ENCODE peak calls at places on chromosomes 1 and 21, in six cellular contexts. F is K562, A is stomach, K is sigmoid colon, I is transverse colon, C is suprapubic skin. M is an unnamed sample.

GRCh38 chr21:41810597-41810932 is 43.7 kb upstream of the RIPK4 start:
- DNase-seq in F (no peak), I (no peak), C (no peak), A (no peak), K (no peak), M (no peak)

GRCh38 chr1:165353731-165354671 is 2.5 kb downstream of the LMX1A start:
- DNase-seq in K (no peak), F (no peak), C (no peak), I (no peak), A (no peak), M (peak)

GRCh38 chr1:216502528-216503162 is 79.4 kb upstream of the USH2A start:
- DNase-seq in F (no peak), A (no peak), I (no peak), C (no peak), K (no peak), M (no peak)

GRCh38 chr1:98496246-98496995 is 165.1 kb upstream of the SNX7 start:
- DNase-seq in F (no peak), C (no peak), K (no peak), I (no peak), A (no peak), M (no peak)

GRCh38 chr1:202068596-202068995 is 54.1 kb upstream of the GPR37L1 start:
- DNase-seq in F (peak), I (no peak), C (no peak), K (no peak), A (no peak), M (no peak)

GRCh38 chr1:3943806-3944620 is 43.9 kb upstream of the C1orf174 start:
- DNase-seq in F (no peak), C (no peak), K (no peak), I (no peak), A (no peak), M (no peak)

GRCh38 chr1:97006044-97006676 is 284.6 kb downstream of the PTBP2 start:
- DNase-seq in F (no peak), K (no peak), A (no peak), I (no peak), C (no peak), M (no peak)

GRCh38 chr1:229124471-229125198 is 146.3 kb upstream of the RAB4A start:
- DNase-seq in K (peak), I (peak), C (no peak), F (no peak), A (peak), M (no peak)

GRCh38 chr1:69404486-69404885 is 163.2 kb upstream of the LRRC7 start:
- DNase-seq in A (no peak), C (no peak), F (no peak), K (no peak), I (no peak), M (no peak)

GRCh38 chr1:111175349-111175748 is 25.1 kb downstream of the DENND2D start:
- DNase-seq in I (no peak), C (no peak), A (no peak), F (no peak), K (no peak), M (no peak)

GRCh38 chr1:111448482-111448917 is 556 bp downstream of the WDR77 start:
- DNase-seq in I (no peak), F (peak), A (no peak), C (no peak), K (no peak), M (no peak)

GRCh38 chr1:39102537-39103320 is 76.6 kb downstream of the NDUFS5 start:
- DNase-seq in A (no peak), F (peak), C (no peak), I (peak), K (no peak), M (no peak)

GRCh38 chr1:17875882-17876280 is 120.7 kb downstream of the ACTL8 start:
- DNase-seq in F (no peak), C (peak), I (no peak), A (no peak), K (peak), M (no peak)

GRCh38 chr1:205994342-205994741 is 8.9 kb downstream of the RAB7B start:
- DNase-seq in I (no peak), C (peak), F (no peak), A (no peak), K (no peak), M (no peak)

GRCh38 chr1:172778461-172779455 is 119.9 kb downstream of the FASLG start:
- DNase-seq in K (no peak), A (no peak), F (no peak), I (no peak), C (no peak), M (no peak)

GRCh38 chr1:59765036-59765730 is 49.6 kb upstream of the HOOK1 start:
- DNase-seq in C (no peak), I (no peak), A (no peak), K (no peak), F (no peak), M (no peak)

GRCh38 chr1:90955769-90956168 is 66.1 kb downstream of the ZNF644 start:
- DNase-seq in F (no peak), I (no peak), K (no peak), A (no peak), C (no peak), M (no peak)

GRCh38 chr1:17684810-17685209 is 70.3 kb upstream of the ACTL8 start:
- DNase-seq in F (no peak), C (no peak), A (no peak), K (no peak), I (no peak), M (no peak)

GRCh38 chr1:231611111-231611510 is 15.5 kb upstream of the DISC1 start:
- DNase-seq in F (no peak), A (no peak), I (no peak), C (no peak), K (no peak), M (no peak)

GRCh38 chr1:247528812-247529474 is 7.3 kb downstream of the OR2C3 start:
- DNase-seq in A (no peak), F (no peak), K (no peak), I (no peak), C (no peak), M (no peak)

GRCh38 chr1:8899046-8899445 is 20.6 kb upstream of the ENO1 start:
- DNase-seq in C (no peak), I (no peak), F (no peak), K (no peak), A (no peak), M (no peak)

GRCh38 chr1:8047686-8048522 is 21.8 kb upstream of the ERRFI1 start:
- DNase-seq in A (no peak), F (no peak), I (no peak), K (peak), C (no peak), M (no peak)

GRCh38 chr21:33690874-33691273 is 48.6 kb downstream of the ITSN1 start:
- DNase-seq in C (no peak), F (no peak), K (no peak), A (no peak), I (no peak), M (no peak)

GRCh38 chr1:24045766-24046165 is 65.6 kb upstream of the SRSF10 start:
- DNase-seq in I (no peak), K (peak), A (no peak), F (no peak), C (no peak), M (no peak)

GRCh38 chr21:14737922-14738321 is 191.8 kb upstream of the SAMSN1 start:
- DNase-seq in A (peak), C (no peak), I (peak), F (peak), K (no peak), M (no peak)

GRCh38 chr1:12447301-12447700 is 170.7 kb downstream of the DHRS3 start:
- DNase-seq in C (no peak), A (no peak), F (no peak), K (no peak), I (no peak), M (no peak)

GRCh38 chr1:167899253-167899681 is 14.7 kb downstream of the ADCY10 start:
- DNase-seq in C (no peak), F (no peak), I (no peak), A (peak), K (peak), M (no peak)

GRCh38 chr1:22527122-22527521 is 36.2 kb upstream of the EPHA8 start:
- DNase-seq in C (peak), F (peak), A (no peak), K (no peak), I (no peak), M (no peak)

GRCh38 chr1:154398141-154398540 is 7.0 kb upstream of the IL6R start:
- DNase-seq in K (peak), I (no peak), A (no peak), F (no peak), C (no peak), M (no peak)
- TF ChIP-seq POLR2A in K (no peak), I (no peak), A (no peak), F (no peak), C (no peak), M (no peak)

DNA sequence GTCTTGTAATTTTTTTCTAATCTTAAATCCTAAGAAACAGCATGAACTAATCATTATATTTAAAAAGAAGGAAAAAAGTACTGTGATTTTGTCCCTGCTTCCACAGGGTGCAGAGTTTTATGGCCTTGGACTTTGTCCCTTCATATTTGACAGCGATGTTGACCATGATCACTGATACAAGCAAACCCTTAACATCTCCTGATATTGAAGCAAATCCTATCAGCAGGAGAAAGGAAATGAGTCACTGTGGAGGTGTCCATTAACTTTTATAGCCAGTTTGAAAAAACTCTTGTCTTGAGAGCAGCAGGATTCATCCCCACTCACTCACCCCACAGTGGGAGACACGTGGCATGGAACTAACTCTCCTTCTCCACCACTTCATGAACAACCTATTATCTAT is 5.1 kb upstream of the REG4 start:
- DNase-seq in F (no peak), C (no peak), K (no peak), A (no peak), I (peak), M (no peak)
- TF ChIP-seq EP300 in F (no peak), C (no peak), K (no peak), A (no peak), I (peak), M (no peak)

DNA sequence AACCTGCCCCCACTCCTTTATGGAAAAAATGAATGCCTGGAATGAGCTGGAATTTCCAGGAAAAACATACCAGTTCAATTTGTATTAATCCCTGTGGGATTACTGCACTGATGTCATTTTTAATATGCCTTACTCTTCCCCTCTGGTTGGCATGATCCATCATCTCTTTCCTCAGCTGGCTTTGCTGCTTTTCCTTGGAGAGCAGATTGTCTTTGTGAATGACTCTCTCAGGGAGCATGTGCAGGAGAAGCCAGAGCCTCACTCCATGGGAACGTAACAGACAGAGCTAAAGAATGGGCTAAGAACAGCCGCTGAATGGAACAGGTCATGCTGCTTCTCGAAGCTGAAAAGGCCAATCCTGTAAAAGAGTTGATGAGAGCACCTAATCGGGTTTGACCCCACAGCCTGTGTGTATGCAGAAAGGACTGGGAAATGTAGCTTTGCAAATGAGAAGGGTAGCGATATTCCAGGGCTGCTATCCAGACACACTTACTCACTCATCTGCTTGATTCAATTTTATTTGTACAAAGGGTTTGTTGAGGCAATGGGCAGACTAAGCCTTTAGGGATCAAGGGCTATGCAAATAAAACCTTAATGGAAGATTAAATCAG is 20.7 kb downstream of the PHC2 start:
- DNase-seq in A (no peak), F (no peak), I (no peak), C (no peak), K (no peak), M (no peak)
- TF ChIP-seq POLR2AphosphoS5 in A (no peak), F (no peak), I (no peak), C (no peak), K (no peak), M (no peak)

GRCh38 chr1:47590523-47591225 is 152.8 kb downstream of the FOXD2 start:
- DNase-seq in C (peak), I (no peak), A (no peak), F (no peak), K (no peak), M (peak)
- TF ChIP-seq POLR2A in C (no peak), I (no peak), A (no peak), F (no peak), K (no peak), M (no peak)

DNA sequence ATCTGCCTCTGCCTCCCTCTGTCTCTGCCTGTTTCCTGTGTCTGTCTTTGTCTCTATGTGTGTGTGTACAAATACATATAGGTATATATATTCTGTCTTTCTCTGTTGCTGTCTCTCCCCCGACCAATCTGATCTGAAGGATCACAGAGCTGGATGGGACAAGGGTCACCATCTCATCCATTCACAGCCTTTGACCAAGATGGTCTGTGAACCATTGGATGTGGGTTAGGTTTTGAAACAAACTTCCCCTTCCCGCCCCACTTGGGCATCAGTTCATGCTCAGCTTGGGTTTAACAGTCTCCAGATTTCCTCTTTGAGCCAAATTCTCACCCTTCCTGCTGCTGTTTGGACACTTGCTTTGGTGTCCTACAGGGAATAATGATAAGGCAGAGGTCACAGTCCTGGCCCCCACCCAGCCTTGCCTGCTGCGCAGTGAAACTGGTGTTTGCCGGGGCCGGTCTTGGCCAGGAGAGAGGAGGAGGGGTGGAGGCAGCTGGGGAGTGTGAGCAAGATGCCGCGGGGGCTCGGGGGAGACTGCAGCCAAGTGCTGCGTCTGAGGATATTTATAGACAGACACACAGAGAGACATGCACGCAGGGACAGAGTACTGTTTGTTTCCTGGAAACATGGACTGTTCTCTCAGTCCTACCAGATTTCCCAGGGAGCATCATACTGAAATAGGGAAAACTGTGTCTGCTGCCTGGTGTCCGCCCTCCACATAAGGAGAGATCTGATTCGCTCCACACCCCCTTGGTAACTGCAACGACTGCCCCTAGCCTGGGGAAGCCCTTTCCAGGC is 27.0 kb upstream of the BTG2 start:
- DNase-seq in F (no peak), C (peak), K (peak), A (peak), I (peak), M (peak)
- TF ChIP-seq EP300 in F (no peak), C (peak), K (peak), A (peak), I (peak), M (peak)

GRCh38 chr1:26951216-26951615 is 9.1 kb downstream of the KDF1 start:
- DNase-seq in F (no peak), A (no peak), I (no peak), C (no peak), K (no peak), M (no peak)

GRCh38 chr1:26951821-26952497 is 8.3 kb downstream of the KDF1 start:
- DNase-seq in I (no peak), A (no peak), F (peak), K (no peak), C (no peak), M (no peak)

GRCh38 chr1:26949926-26950319 is 10.3 kb downstream of the KDF1 start:
- DNase-seq in I (no peak), A (no peak), F (no peak), K (no peak), C (no peak), M (no peak)

GRCh38 chr1:26950602-26951001 is 9.7 kb downstream of the KDF1 start:
- DNase-seq in F (peak), C (no peak), K (no peak), I (no peak), A (no peak), M (no peak)

DNA sequence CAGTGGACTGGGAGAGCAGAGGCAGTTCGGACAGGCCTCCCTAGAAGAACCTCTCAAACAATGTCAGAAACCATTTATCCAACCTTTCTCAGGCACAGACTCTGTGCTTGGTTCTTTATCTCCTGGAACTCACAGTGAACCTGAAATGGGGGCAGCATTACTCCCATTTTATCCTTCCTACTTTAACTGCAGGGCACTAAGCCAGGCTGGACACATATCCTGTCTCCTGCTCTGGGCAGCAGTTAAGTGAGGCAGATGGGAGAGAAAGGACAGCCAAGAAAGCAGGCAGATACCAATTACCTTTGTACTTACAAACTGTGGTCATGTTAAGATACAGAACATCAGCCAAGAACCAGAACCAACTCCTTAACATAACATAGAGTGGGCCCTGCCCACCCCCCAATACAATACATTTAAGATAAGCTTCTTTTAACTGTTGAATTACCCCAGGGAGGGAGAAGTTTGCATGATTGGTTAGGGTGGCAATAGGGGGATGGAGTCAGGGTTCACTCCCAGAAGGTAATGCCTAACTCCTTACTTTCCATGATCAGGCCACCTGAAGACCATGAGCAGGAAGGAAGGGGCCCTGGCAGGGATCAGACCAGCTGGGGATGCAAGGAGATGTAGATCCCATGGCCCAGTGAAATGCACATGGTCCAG is 10.9 kb downstream of the KDF1 start:
- DNase-seq in C (no peak), K (no peak), A (no peak), I (no peak), F (no peak), M (no peak)
- TF ChIP-seq POLR2AphosphoS5 in C (no peak), K (no peak), A (no peak), I (no peak), F (no peak), M (no peak)

GRCh38 chr21:46098303-46099141 is 610 bp downstream of the COL6A2 start:
- DNase-seq in F (no peak), C (peak), K (peak), I (peak), A (peak), M (peak)
- TF ChIP-seq POLR2A in F (no peak), C (no peak), K (no peak), I (no peak), A (no peak), M (no peak)

GRCh38 chr1:213790565-213790964 is 197.2 kb upstream of the PROX1 start:
- DNase-seq in F (no peak), A (no peak), K (no peak), C (no peak), I (no peak), M (no peak)

GRCh38 chr1:213796525-213796924 is 191.2 kb upstream of the PROX1 start:
- DNase-seq in C (no peak), F (no peak), I (no peak), K (no peak), A (no peak), M (no peak)

DNA sequence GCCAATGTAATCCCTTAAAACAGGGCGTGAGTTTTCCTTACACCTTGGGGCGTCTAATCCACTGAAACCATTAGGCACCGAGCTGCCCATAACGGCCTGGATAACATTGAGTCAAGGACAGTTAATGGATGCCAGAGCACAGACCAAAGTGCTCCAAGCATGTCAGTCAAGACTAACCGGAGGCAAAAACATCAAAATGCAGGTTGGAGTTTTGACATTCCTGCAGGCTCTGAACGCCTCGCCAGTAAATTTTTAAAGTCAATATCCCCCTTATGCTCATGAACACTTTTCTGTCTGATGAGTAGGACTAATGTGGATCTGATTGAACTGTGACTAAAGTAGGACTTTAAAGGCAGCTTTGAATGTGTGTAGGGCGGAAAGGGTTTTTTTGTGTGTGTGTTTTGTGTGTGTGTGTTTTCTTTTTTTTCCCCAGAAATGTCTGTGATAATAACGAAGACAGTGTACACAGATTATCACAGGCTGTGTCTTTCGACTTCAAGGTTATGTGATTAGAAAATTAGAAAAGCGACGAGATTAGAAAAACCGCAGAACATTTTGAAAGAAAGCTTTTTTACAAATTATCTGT is 194.2 kb upstream of the PROX1 start:
- DNase-seq in C (no peak), A (no peak), K (no peak), I (no peak), F (no peak), M (no peak)
- TF ChIP-seq EP300 in C (no peak), A (no peak), K (no peak), I (no peak), F (no peak), M (no peak)

DNA sequence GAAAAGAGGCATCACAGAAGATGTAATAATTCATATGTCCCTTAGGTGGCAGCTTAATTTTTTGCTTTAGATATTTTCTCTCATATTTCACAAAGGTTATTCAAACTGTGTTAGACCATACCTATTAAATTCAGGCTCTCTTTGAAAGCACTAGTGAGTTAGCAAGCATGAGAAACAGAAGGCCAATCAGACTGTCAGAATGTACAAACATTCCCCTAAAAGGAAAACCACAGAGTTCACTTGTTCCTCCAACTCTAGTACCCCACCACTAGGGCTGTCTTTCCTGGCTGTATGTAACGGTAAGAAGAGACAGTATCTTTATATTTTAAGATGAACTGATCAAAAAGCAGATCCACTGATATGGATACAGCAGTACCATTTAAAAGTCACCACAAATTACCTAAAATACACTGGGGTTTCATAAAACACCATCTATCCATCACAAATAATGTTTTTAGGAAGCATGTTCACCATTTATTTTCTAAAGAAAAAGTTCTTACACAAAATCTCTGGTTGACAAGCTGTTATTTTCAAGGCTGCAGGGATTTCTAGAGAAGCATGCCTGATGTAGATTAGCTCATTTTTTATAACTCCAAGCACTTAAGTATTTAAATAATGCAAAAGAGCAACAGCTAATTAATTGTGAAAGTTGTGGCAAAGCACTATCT is 1.8 kb downstream of the ARPC5 start:
- DNase-seq in F (no peak), A (no peak), C (no peak), K (no peak), I (no peak), M (no peak)
- TF ChIP-seq POLR2AphosphoS5 in F (no peak), A (peak), C (no peak), K (peak), I (peak), M (peak)

M was measured in esophagus muscularis mucosa.